ENCODE peak calls at places on chromosome X, in seven cellular contexts. J is mesenchymal stem cell, Z is trophoblast cell, L is neuronal stem cell, R is H9, B is mesendoderm, Q is H1. D is an unnamed sample.

GRCh38 chrX:26409636-26410035 is 193.7 kb downstream of the MAGEB5 start:
- DNase-seq in Q (no peak), B (no peak), R (no peak), Z (no peak), J (no peak), L (no peak), D (no peak)

GRCh38 chrX:12771445-12772069 is 19.7 kb upstream of the PRPS2 start:
- DNase-seq in L (peak; percentile 29), J (peak; percentile 39), Q (peak; percentile 66), R (peak; percentile 67), B (peak; percentile 70), Z (peak; percentile 44), D (peak; percentile 31)

GRCh38 chrX:45824471-45824870 is 623.8 kb upstream of the DIPK2B start:
- DNase-seq in J (peak; percentile 91), Q (no peak), L (no peak), Z (peak; percentile 73), R (no peak), B (peak; percentile 66), D (peak; percentile 96)

GRCh38 chrX:26037367-26037766 is 100.8 kb upstream of the MAGEB18 start:
- DNase-seq in R (no peak), Q (no peak), B (no peak), L (no peak), Z (no peak), J (no peak), D (no peak)

GRCh38 chrX:71366674-71367256 is 608 bp downstream of the TAF1 start:
- DNase-seq in R (no peak), J (peak; percentile 38), B (peak; percentile 10), Q (peak; percentile 43), Z (no peak), L (no peak), D (peak; percentile 16)

GRCh38 chrX:16528620-16529019 is 121.3 kb upstream of the S100G start:
- DNase-seq in Q (no peak), R (no peak), J (no peak), Z (no peak), B (no peak), L (no peak), D (no peak)

GRCh38 chrX:53714580-53715335 is 28.2 kb upstream of the HUWE1 start:
- DNase-seq in B (peak; percentile 46), L (no peak), Z (peak; percentile 76), J (no peak), R (no peak), Q (no peak), D (peak; percentile 57)

GRCh38 chrX:46957299-46957698 is 45.1 kb downstream of the JADE3 start:
- DNase-seq in Z (no peak), R (no peak), L (no peak), B (no peak), J (no peak), Q (no peak), D (no peak)

GRCh38 chrX:129622757-129623301 is 31.9 kb downstream of the APLN start:
- DNase-seq in J (peak; percentile 26), R (peak; percentile 72), Z (peak; percentile 89), L (peak; percentile 43), B (peak; percentile 91), Q (no peak), D (peak; percentile 57)

GRCh38 chrX:100720301-100720700 is 11.6 kb downstream of the SYTL4 start:
- DNase-seq in B (peak; percentile 2), L (no peak), Z (no peak), R (no peak), J (no peak), Q (no peak), D (peak; percentile 2)

GRCh38 chrX:11929476-11929875 is 171.4 kb downstream of the MSL3 start:
- DNase-seq in L (no peak), R (no peak), B (no peak), Q (no peak), J (peak; percentile 9), Z (no peak), D (no peak)

GRCh38 chrX:15160558-15160957 is 109.3 kb downstream of the ASB9 start:
- DNase-seq in B (no peak), L (no peak), Q (no peak), J (no peak), R (no peak), Z (no peak), D (no peak)

GRCh38 chrX:150643271-150643670 is 49.9 kb upstream of the MTMR1 start:
- DNase-seq in Z (no peak), Q (no peak), L (no peak), J (peak; percentile 3), R (no peak), B (no peak), D (peak; percentile 33)

GRCh38 chrX:97524997-97525396 is 641.3 kb downstream of the RPA4 start:
- DNase-seq in Z (peak; percentile 11), R (no peak), Q (no peak), L (no peak), B (peak; percentile 86), J (peak; percentile 21), D (no peak)

GRCh38 chrX:2370436-2370835 is 130.3 kb downstream of the DHRSX start:
- DNase-seq in R (no peak), B (peak; percentile 69), Q (no peak), L (no peak), Z (peak; percentile 18), J (no peak), D (no peak)

GRCh38 chrX:74251006-74251930 is 52.7 kb upstream of the ZCCHC13 start:
- DNase-seq in Z (peak; percentile 34), Q (no peak), R (no peak), B (peak; percentile 53), L (no peak), J (peak; percentile 84), D (peak; percentile 68)

GRCh38 chrX:66633541-66633940 is 5.3 kb downstream of the EDA2R start:
- DNase-seq in B (no peak), L (no peak), J (peak; percentile 27), Q (no peak), R (no peak), Z (peak; percentile 0), D (peak; percentile 76)

GRCh38 chrX:66635360-66635759 is 3.5 kb downstream of the EDA2R start:
- DNase-seq in Z (peak; percentile 9), J (peak; percentile 78), L (no peak), B (peak; percentile 47), Q (no peak), R (no peak), D (peak; percentile 86)

GRCh38 chrX:66632473-66632872 is 6.4 kb downstream of the EDA2R start:
- DNase-seq in R (no peak), B (no peak), Q (no peak), L (no peak), Z (no peak), J (no peak), D (peak; percentile 28)

GRCh38 chrX:66632986-66633385 is 5.9 kb downstream of the EDA2R start:
- DNase-seq in J (no peak), L (no peak), Z (no peak), B (no peak), R (no peak), Q (no peak), D (peak; percentile 35)

DNA sequence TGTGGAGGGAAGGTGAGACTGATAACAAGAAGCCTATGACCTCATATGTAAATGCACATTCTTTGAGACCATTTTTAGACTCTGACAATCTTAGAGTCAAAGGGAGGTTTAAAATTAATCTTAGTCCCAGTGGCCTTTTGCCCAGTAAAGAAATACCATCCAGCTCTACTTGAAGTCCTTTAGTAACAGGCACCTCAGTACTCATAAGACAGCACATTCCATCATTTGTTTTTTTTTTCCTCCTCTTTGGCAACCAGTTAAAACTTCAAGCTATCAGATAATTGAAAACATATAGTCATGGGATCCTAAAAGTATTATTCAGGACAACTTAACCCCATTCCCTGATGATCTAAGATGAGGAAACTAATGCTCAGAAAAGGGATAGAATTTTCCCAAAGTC is 4.6 kb downstream of the EDA2R start:
- DNase-seq in B (no peak), Q (no peak), R (no peak), Z (no peak), J (no peak), L (no peak), D (peak; percentile 6)
- H2AK5ac ChIP-seq in B (no peak overlapping the region), Q (no peak overlapping the region), R (no peak overlapping the region), Z (no peak overlapping the region), J (no peak overlapping the region), L (no peak overlapping the region), D (no peak overlapping the region)

DNA sequence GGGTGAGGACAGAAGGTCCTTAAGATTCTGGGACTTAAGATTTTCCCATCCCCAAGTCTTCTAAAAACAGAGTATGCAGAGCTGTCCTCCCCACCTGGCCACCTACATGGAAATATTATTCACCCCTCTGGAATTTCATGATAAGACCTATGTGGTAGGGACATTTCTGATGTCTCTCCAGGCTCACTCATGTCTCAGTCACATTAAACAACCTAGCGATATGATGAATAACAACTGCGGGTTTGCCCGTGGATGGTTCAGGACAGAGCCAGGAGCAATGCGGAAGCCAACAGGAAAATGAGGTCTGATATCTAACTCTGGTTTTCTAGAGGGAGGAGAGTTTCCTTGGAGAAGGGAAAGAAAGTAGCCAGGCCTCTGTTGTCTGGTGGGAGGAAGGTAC is 47.4 kb downstream of the TEX13A start:
- DNase-seq in J (no peak), L (no peak), B (no peak), R (no peak), Z (peak; percentile 33), Q (no peak), D (no peak)
- H2AK5ac ChIP-seq in J (no peak overlapping the region), L (no peak overlapping the region), B (no peak overlapping the region), R (no peak overlapping the region), Z (no peak overlapping the region), Q (no peak overlapping the region), D (no peak overlapping the region)

GRCh38 chrX:133527825-133528224 is 112.5 kb upstream of the GPC4 start:
- DNase-seq in Q (no peak), J (no peak), Z (no peak), L (no peak), R (no peak), B (no peak), D (no peak)

GRCh38 chrX:133523094-133523493 is 107.8 kb upstream of the GPC4 start:
- DNase-seq in B (no peak), R (no peak), L (no peak), J (no peak), Z (no peak), Q (no peak), D (no peak)

GRCh38 chrX:133527415-133527814 is 112.1 kb upstream of the GPC4 start:
- DNase-seq in R (no peak), L (no peak), Q (no peak), B (no peak), J (no peak), Z (no peak), D (no peak)

DNA sequence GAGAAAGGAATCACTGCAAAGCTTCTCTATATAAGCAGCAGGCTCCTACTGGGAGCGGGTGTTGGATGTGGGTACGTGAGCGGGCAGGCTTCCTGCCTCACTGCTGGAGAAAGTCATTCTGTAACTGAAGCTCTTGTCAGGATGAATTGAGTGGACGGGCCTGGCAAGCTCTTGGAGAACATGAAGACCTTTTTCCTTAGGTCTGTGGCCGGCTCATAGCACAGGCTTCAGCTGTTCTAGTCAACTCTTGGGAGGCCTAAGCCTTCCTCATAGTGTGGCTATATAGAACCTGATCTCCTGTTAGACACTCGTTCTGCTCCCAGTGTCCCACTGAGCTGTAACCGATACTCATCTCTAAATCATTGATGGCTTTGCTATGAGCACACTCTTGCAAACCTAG is 108.2 kb upstream of the GPC4 start:
- DNase-seq in Q (no peak), Z (no peak), L (no peak), J (no peak), R (no peak), B (no peak), D (no peak)
- H2AK5ac ChIP-seq in Q (no peak overlapping the region), Z (no peak overlapping the region), L (no peak overlapping the region), J (no peak overlapping the region), R (no peak overlapping the region), B (no peak overlapping the region), D (no peak overlapping the region)

DNA sequence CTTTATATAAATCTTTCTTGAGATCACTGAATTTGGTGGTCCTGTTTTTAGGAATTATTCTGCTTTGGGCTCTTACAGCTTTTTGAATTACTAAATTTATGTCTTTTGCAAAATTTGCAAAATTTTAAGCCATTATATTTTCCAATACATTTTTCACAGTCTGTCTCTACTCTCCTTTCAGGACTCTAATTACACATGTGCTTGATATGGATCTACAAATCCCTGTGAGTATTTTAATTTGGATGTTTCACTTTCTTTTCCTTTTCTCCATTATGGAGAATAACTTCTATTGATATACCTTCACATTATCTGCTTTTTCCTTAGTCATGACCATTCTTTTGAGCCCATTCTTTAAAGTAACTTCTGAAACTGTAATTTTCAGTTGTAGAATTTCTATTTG is 315.4 kb downstream of the DCAF12L2 start:
- DNase-seq in R (no peak), Q (no peak), Z (no peak), J (no peak), B (no peak), L (no peak), D (no peak)
- H2AK5ac ChIP-seq in R (no peak overlapping the region), Q (no peak overlapping the region), Z (no peak overlapping the region), J (no peak overlapping the region), B (no peak overlapping the region), L (no peak overlapping the region), D (no peak overlapping the region)